ENCODE peak calls at places on chromosome 3, in eight cellular contexts. Z is non-pigmented ciliary epithelial cell; A is iPS-NIHi11; Y is activated T-cell treated with anti-CD3 and anti-CD28 coated beads for 1 hour; E is A549; W is BJ; K is mucosa of descending colon; D is activated CD8-positive, alpha-beta memory T cell treated with anti-CD3 and anti-CD28 coated beads for 24 hours. V is an unnamed sample.

GRCh38 chr3:189908646-189909045 is 212.1 kb downstream of the P3H2 start:
- DNase-seq in Z (peak), A (no peak), Y (no peak), E (peak), W (no peak), K (no peak), D (no peak), V (no peak)

GRCh38 chr3:35187908-35188307 is 451.4 kb upstream of the ARPP21 start:
- DNase-seq in Z (no peak), A (no peak), Y (no peak), E (no peak), W (no peak), K (no peak), D (no peak), V (no peak)

GRCh38 chr3:171833775-171834460 is 9.2 kb upstream of the TMEM212 start:
- DNase-seq in Z (no peak), A (no peak), Y (no peak), E (peak), W (no peak), K (no peak), D (no peak), V (no peak)

GRCh38 chr3:83003917-83004316 is 1242.5 kb upstream of the GBE1 start:
- DNase-seq in Z (no peak), A (no peak), Y (no peak), E (no peak), W (no peak), K (no peak), D (no peak), V (no peak)

GRCh38 chr3:72242326-72242725 is 457.4 kb upstream of the PROK2 start:
- DNase-seq in Z (no peak), A (no peak), Y (no peak), E (no peak), W (no peak), K (no peak), D (no peak), V (no peak)

GRCh38 chr3:64677961-64678716 is 9.7 kb downstream of the ADAMTS9 start:
- DNase-seq in Z (no peak), A (no peak), Y (no peak), E (no peak), W (no peak), K (no peak), D (no peak), V (no peak)

GRCh38 chr3:160869825-160870224 is 113.8 kb downstream of the PPM1L start:
- DNase-seq in Z (no peak), A (no peak), Y (no peak), E (no peak), W (no peak), K (no peak), D (no peak), V (no peak)

GRCh38 chr3:129623447-129624118 is 17.1 kb upstream of the PLXND1 start:
- DNase-seq in Z (no peak), A (no peak), Y (no peak), E (peak), W (no peak), K (peak), D (no peak), V (no peak)

GRCh38 chr3:35505181-35505580 is 134.1 kb upstream of the ARPP21 start:
- DNase-seq in Z (no peak), A (peak), Y (no peak), E (no peak), W (no peak), K (no peak), D (no peak), V (no peak)

GRCh38 chr3:13674538-13675185 is 125.7 kb downstream of the FBLN2 start:
- DNase-seq in Z (no peak), A (no peak), Y (no peak), E (no peak), W (no peak), K (no peak), D (no peak), V (no peak)

GRCh38 chr3:66617351-66617750 is 116.5 kb upstream of the LRIG1 start:
- DNase-seq in Z (no peak), A (no peak), Y (no peak), E (no peak), W (no peak), K (no peak), D (no peak), V (no peak)

GRCh38 chr3:113751145-113751544 is 4.3 kb downstream of the ATP6V1A start:
- DNase-seq in Z (no peak), A (no peak), Y (no peak), E (no peak), W (no peak), K (no peak), D (no peak), V (no peak)

GRCh38 chr3:100331660-100332059 is 2.9 kb upstream of the NIT2 start:
- DNase-seq in Z (no peak), A (no peak), Y (no peak), E (no peak), W (no peak), K (no peak), D (no peak), V (no peak)

GRCh38 chr3:33035596-33035995 is 61.4 kb downstream of the GLB1 start:
- DNase-seq in Z (peak), A (no peak), Y (no peak), E (peak), W (peak), K (no peak), D (no peak), V (peak)

GRCh38 chr3:56408761-56409196 is 59.5 kb downstream of the ERC2 start:
- DNase-seq in Z (no peak), A (no peak), Y (no peak), E (no peak), W (no peak), K (no peak), D (no peak), V (no peak)

GRCh38 chr3:48695113-48695753 is 9.5 kb upstream of the NCKIPSD start:
- DNase-seq in Z (no peak), A (peak), Y (no peak), E (no peak), W (no peak), K (peak), D (no peak), V (peak)